ENCODE peak calls at places on chromosomes 11 and 22, in five cellular contexts. R is CD8-positive, alpha-beta T cell; E is IMR-90; N is pancreas; Y is AG04450. Z is an unnamed sample.

GRCh38 chr11:27228232-27228631 is 134.8 kb downstream of the CCDC34 start:
- DNase-seq in R (no peak), E (no peak), N (no peak), Y (no peak), Z (peak; percentile 68)

GRCh38 chr22:46075764-46076531 is 74.4 kb upstream of the PPARA start:
- DNase-seq in R (no peak), E (no peak), N (peak; percentile 50), Y (no peak), Z (no peak)

GRCh38 chr22:40247976-40248375 is 70.3 kb downstream of the TNRC6B start:
- DNase-seq in R (peak; percentile 86), E (no peak), N (no peak), Y (no peak), Z (no peak)

GRCh38 chr22:46026907-46027218 is 49.9 kb upstream of the WNT7B start:
- DNase-seq in R (no peak), E (no peak), N (no peak), Y (no peak), Z (no peak)

GRCh38 chr11:126990716-126991480 is 9.7 kb downstream of the KIRREL3 start:
- DNase-seq in R (no peak), E (peak; percentile 40), N (no peak), Y (no peak), Z (no peak)

GRCh38 chr11:22190827-22191463 is 1.9 kb upstream of the ANO5 start:
- DNase-seq in R (no peak), E (no peak), N (no peak), Y (no peak), Z (no peak)

GRCh38 chr22:44940121-44940520 is 69.7 kb downstream of the PHF21B start:
- DNase-seq in R (no peak), E (no peak), N (peak; percentile 19), Y (no peak), Z (no peak)

GRCh38 chr22:49270595-49271368 is 556.9 kb downstream of the BRD1 start:
- DNase-seq in R (no peak), E (no peak), N (no peak), Y (no peak), Z (no peak)

GRCh38 chr22:26215766-26216165 is 46.5 kb downstream of the SEZ6L start:
- DNase-seq in R (no peak), E (no peak), N (no peak), Y (no peak), Z (no peak)

GRCh38 chr22:30424471-30425326 is 869 bp upstream of the MTFP1 start:
- DNase-seq in R (peak; percentile 36), E (peak; percentile 28), N (no peak), Y (no peak), Z (no peak)

GRCh38 chr22:48318575-48319320 is 1508.9 kb downstream of the BRD1 start:
- DNase-seq in R (no peak), E (no peak), N (no peak), Y (no peak), Z (no peak)

GRCh38 chr11:27213232-27213660 is 149.8 kb downstream of the CCDC34 start:
- DNase-seq in R (no peak), E (peak; percentile 94), N (no peak), Y (peak; percentile 79), Z (peak; percentile 82)

GRCh38 chr11:22539851-22540376 is 85.7 kb downstream of the FANCF start:
- DNase-seq in R (no peak), E (peak; percentile 28), N (no peak), Y (no peak), Z (no peak)

GRCh38 chr11:10935015-10935564 is 77.2 kb upstream of the ZBED5 start:
- DNase-seq in R (no peak), E (no peak), N (no peak), Y (no peak), Z (no peak)

GRCh38 chr22:40482391-40482790 is 112.0 kb downstream of the SGSM3 start:
- DNase-seq in R (no peak), E (no peak), N (no peak), Y (no peak), Z (peak; percentile 49)

GRCh38 chr11:68471360-68472340 is 11.1 kb downstream of the PPP6R3 start:
- DNase-seq in R (peak; percentile 67), E (peak; percentile 29), N (no peak), Y (no peak), Z (no peak)
- H3K27ac ChIP-seq in R (no peak overlapping the region), E (no peak overlapping the region), N (no peak overlapping the region), Y (no peak overlapping the region), Z (no peak overlapping the region)

DNA sequence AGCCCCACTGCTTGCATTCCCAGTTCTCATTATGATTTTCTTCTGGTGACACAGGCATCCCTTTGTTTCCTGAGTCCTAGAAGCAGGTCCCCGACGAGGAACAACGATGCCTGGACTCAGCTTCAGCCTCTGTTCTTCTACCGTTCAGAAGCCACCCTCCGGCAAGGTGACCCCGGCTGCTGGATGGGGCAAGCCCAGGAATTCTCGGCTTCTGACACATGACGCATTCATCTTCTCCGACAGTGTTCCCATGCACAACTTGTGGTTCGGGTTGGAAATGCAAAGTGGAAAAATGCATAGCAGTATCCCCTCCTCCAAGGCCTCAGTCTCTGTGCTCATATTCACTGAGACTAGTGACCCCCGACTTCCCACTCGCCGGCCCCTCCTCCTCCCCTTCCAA is 70.1 kb upstream of the NTM start:
- DNase-seq in R (no peak), E (no peak), N (no peak), Y (no peak), Z (no peak)
- TF ChIP-seq CTCF in R (no peak), E (no peak), N (no peak), Y (no peak), Z (no peak)

DNA sequence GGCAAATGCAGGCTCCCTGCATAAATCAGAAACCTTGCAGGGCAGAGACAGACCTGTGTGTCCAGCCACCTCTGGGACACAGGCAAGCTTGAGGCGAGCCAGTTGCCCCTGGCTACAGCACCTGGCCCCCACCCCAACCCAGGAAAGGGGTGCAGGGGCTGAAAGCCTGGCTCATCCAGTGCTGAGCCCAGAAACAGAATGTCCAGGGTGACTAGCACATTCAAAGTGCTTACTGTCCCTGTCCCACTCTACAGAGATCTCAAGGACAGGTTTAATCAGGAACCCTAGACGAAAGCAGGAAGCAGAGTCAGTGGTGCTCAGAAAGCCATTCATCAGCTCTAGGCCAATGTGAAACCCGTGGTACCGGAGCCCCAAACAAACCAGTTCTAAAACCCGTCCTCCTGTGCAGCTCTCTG is 31.9 kb downstream of the PLEKHA7 start:
- DNase-seq in R (no peak), E (no peak), N (no peak), Y (no peak), Z (no peak)
- H3K27ac ChIP-seq in R (no peak overlapping the region), E (no peak overlapping the region), N (peak overlapping the region; percentile 71), Y (no peak overlapping the region), Z (no peak overlapping the region)

DNA sequence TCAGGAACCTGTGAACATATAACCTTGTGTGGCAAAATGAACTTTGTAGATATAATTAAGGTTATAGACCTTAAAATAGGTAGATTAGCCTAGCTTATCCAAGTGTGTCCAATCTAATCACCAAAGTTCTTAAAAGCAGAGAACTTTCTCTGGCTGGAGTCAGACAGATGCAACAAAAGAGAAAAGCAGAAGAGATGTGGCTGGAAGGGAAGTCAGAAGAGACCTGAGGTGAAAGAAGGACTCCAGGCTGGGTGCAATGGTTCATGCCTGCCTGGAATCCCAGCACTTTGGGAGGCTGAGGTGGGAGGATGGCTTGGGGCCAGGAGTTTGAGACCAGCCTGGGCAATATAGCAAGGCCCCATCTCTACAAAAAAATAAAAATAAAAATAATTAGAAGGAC is 39.4 kb upstream of the SWAP70 start:
- DNase-seq in R (no peak), E (no peak), N (no peak), Y (no peak), Z (no peak)
- TF ChIP-seq CTCF in R (no peak), E (no peak), N (no peak), Y (no peak), Z (no peak)

GRCh38 chr11:125369808-125370207 is 126.3 kb downstream of the FEZ1 start:
- DNase-seq in R (no peak), E (no peak), N (no peak), Y (no peak), Z (no peak)

GRCh38 chr11:125371451-125371935 is 124.6 kb downstream of the FEZ1 start:
- DNase-seq in R (no peak), E (no peak), N (no peak), Y (no peak), Z (no peak)

GRCh38 chr11:125372088-125372487 is 124.0 kb downstream of the FEZ1 start:
- DNase-seq in R (no peak), E (no peak), N (no peak), Y (no peak), Z (no peak)

GRCh38 chr11:125368757-125369156 is 127.3 kb downstream of the FEZ1 start:
- DNase-seq in R (no peak), E (no peak), N (no peak), Y (no peak), Z (no peak)

DNA sequence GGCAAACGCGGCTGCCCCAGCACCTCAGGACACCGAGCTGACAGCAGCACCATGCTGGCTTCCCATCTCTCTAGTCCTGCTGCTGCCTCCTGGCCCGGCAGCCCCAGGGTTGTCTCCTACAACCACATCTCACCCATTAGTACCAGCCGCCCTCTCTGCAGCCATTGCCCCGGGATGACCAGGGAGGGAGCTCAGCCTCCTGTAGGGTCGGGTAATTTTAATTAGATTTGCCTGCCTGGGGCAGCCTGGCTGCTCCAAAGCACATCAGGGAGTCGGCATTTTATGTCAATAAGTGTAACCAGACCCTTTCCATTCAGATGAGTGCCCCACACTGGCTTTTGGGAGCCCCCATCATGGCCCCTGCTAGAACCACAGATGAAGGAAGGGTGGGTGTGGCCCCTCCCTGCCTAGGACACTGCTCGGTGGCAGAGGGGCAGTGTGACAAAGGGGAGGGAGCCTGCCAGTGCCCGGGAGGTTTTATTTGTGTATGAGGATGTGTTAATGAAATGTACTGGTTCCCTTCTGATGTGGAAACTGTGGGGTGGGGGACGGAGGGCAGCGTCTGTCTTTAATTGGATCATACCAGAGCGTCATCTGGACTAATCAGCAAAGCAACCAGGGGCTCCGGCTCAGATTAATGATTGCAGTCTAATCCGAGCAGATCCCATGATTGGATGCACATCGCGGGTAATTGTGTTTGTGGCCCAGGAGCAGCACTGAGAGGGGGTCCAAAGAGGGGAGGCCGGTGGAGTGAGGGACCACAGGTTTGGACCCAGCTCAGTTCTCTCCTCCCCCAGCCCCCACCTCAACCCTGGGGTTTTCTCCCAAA is 125.3 kb downstream of the FEZ1 start:
- DNase-seq in R (no peak), E (no peak), N (no peak), Y (no peak), Z (no peak)
- H3K27ac ChIP-seq in R (no peak overlapping the region), E (no peak overlapping the region), N (no peak overlapping the region), Y (no peak overlapping the region), Z (no peak overlapping the region)

GRCh38 chr22:28015676-28016601 is 96.9 kb upstream of the PITPNB start:
- DNase-seq in R (no peak), E (no peak), N (no peak), Y (no peak), Z (no peak)
- TF ChIP-seq CTCF in R (no peak), E (no peak), N (no peak), Y (no peak), Z (no peak)

DNA sequence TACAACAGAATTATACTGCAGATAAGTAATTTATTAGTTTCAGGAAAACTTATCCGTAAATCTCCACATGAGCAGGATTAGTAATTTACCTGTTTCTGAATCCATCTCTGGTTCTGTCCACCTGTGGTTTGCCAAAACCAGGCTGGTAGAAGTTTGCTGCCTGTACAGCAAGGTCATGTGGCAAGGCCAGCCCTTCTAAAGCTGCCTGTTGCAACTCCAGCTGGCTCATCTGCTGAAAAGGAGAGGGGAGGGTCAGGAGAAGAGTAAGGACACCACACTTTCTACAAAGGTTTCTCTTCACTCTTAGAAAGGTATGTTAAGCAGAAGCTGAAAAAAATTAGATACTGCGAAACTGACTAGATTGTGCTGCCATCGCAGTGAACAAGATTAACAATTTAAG is 42.3 kb downstream of the EIF4ENIF1 start:
- DNase-seq in R (no peak), E (no peak), N (no peak), Y (no peak), Z (no peak)
- H3K27ac ChIP-seq in R (no peak overlapping the region), E (no peak overlapping the region), N (no peak overlapping the region), Y (no peak overlapping the region), Z (no peak overlapping the region)

Z was measured in foreskin keratinocyte.